ENCODE peak calls at places on chromosomes 7 and 10, in seven cellular contexts. One of them, this sample, is unnamed.

GRCh38 chr10:47364366-47364765 is 16.2 kb downstream of the RBP3 start:
- DNase-seq in CD8-positive, alpha-beta T cell: no peak
- DNase-seq in omental fat pad: no peak
- DNase-seq in fibroblast of the aortic adventitia: no peak
- DNase-seq in HFFc6: no peak
- DNase-seq in PC-3: no peak
- DNase-seq in upper lobe of right lung: no peak
- DNase-seq in this sample: no peak

GRCh38 chr7:158439035-158439434 is 148.6 kb downstream of the PTPRN2 start:
- DNase-seq in HFFc6: no peak
- DNase-seq in upper lobe of right lung: no peak
- DNase-seq in omental fat pad: no peak
- DNase-seq in CD8-positive, alpha-beta T cell: no peak
- DNase-seq in fibroblast of the aortic adventitia: no peak
- DNase-seq in PC-3: no peak
- DNase-seq in this sample: no peak

GRCh38 chr7:27917774-27918314 is 177.9 kb downstream of the TAX1BP1 start:
- DNase-seq in omental fat pad: no peak
- DNase-seq in HFFc6: peak
- DNase-seq in fibroblast of the aortic adventitia: peak
- DNase-seq in PC-3: peak
- DNase-seq in CD8-positive, alpha-beta T cell: no peak
- DNase-seq in upper lobe of right lung: no peak
- DNase-seq in this sample: no peak

GRCh38 chr10:132452216-132452650 is 55.2 kb downstream of the PWWP2B start:
- DNase-seq in fibroblast of the aortic adventitia: no peak
- DNase-seq in HFFc6: no peak
- DNase-seq in upper lobe of right lung: no peak
- DNase-seq in PC-3: no peak
- DNase-seq in CD8-positive, alpha-beta T cell: no peak
- DNase-seq in omental fat pad: no peak
- DNase-seq in this sample: no peak

GRCh38 chr10:11754180-11754579 is 12.0 kb downstream of the ECHDC3 start:
- DNase-seq in omental fat pad: no peak
- DNase-seq in fibroblast of the aortic adventitia: no peak
- DNase-seq in HFFc6: no peak
- DNase-seq in CD8-positive, alpha-beta T cell: no peak
- DNase-seq in upper lobe of right lung: no peak
- DNase-seq in PC-3: no peak
- DNase-seq in this sample: no peak

GRCh38 chr7:79406371-79406770 is 47.1 kb downstream of the MAGI2 start:
- DNase-seq in CD8-positive, alpha-beta T cell: no peak
- DNase-seq in upper lobe of right lung: no peak
- DNase-seq in HFFc6: no peak
- DNase-seq in fibroblast of the aortic adventitia: no peak
- DNase-seq in PC-3: peak
- DNase-seq in omental fat pad: no peak
- DNase-seq in this sample: no peak

GRCh38 chr10:24708081-24708480 is 15.6 kb downstream of the ARHGAP21 start:
- DNase-seq in fibroblast of the aortic adventitia: no peak
- DNase-seq in CD8-positive, alpha-beta T cell: no peak
- DNase-seq in upper lobe of right lung: no peak
- DNase-seq in HFFc6: no peak
- DNase-seq in PC-3: no peak
- DNase-seq in omental fat pad: no peak
- DNase-seq in this sample: no peak

GRCh38 chr7:13442226-13442625 is 547.2 kb downstream of the ETV1 start:
- DNase-seq in PC-3: no peak
- DNase-seq in CD8-positive, alpha-beta T cell: no peak
- DNase-seq in omental fat pad: no peak
- DNase-seq in fibroblast of the aortic adventitia: no peak
- DNase-seq in HFFc6: no peak
- DNase-seq in upper lobe of right lung: no peak
- DNase-seq in this sample: no peak

GRCh38 chr10:27642023-27642589 is 103.5 kb downstream of the MKX start:
- DNase-seq in upper lobe of right lung: no peak
- DNase-seq in PC-3: no peak
- DNase-seq in fibroblast of the aortic adventitia: no peak
- DNase-seq in omental fat pad: no peak
- DNase-seq in HFFc6: no peak
- DNase-seq in CD8-positive, alpha-beta T cell: no peak
- DNase-seq in this sample: no peak

GRCh38 chr7:100875356-100875751 is 451 bp downstream of the SRRT start:
- DNase-seq in fibroblast of the aortic adventitia: no peak
- DNase-seq in CD8-positive, alpha-beta T cell: no peak
- DNase-seq in HFFc6: no peak
- DNase-seq in upper lobe of right lung: no peak
- DNase-seq in PC-3: peak
- DNase-seq in omental fat pad: no peak
- DNase-seq in this sample: no peak

GRCh38 chr7:1941464-1942025 is 271.5 kb downstream of the ELFN1 start:
- DNase-seq in upper lobe of right lung: no peak
- DNase-seq in PC-3: no peak
- DNase-seq in fibroblast of the aortic adventitia: no peak
- DNase-seq in CD8-positive, alpha-beta T cell: no peak
- DNase-seq in omental fat pad: no peak
- DNase-seq in HFFc6: no peak
- DNase-seq in this sample: no peak

GRCh38 chr7:158829021-158829341 is 328 bp downstream of the ESYT2 start:
- DNase-seq in omental fat pad: no peak
- DNase-seq in CD8-positive, alpha-beta T cell: no peak
- DNase-seq in PC-3: peak
- DNase-seq in fibroblast of the aortic adventitia: peak
- DNase-seq in upper lobe of right lung: peak
- DNase-seq in HFFc6: peak
- DNase-seq in this sample: no peak

GRCh38 chr7:94422136-94422535 is 27.4 kb downstream of the COL1A2 start:
- DNase-seq in omental fat pad: no peak
- DNase-seq in fibroblast of the aortic adventitia: peak
- DNase-seq in CD8-positive, alpha-beta T cell: no peak
- DNase-seq in upper lobe of right lung: no peak
- DNase-seq in HFFc6: no peak
- DNase-seq in PC-3: no peak
- DNase-seq in this sample: no peak

GRCh38 chr10:44382131-44382858 is 2.6 kb downstream of the CXCL12 start:
- DNase-seq in CD8-positive, alpha-beta T cell: peak
- DNase-seq in upper lobe of right lung: peak
- DNase-seq in omental fat pad: no peak
- DNase-seq in PC-3: no peak
- DNase-seq in HFFc6: no peak
- DNase-seq in fibroblast of the aortic adventitia: peak
- DNase-seq in this sample: no peak

GRCh38 chr7:151416135-151416740 is 6.4 kb upstream of the WDR86 start:
- DNase-seq in omental fat pad: no peak
- DNase-seq in HFFc6: no peak
- DNase-seq in PC-3: no peak
- DNase-seq in upper lobe of right lung: peak
- DNase-seq in fibroblast of the aortic adventitia: no peak
- DNase-seq in CD8-positive, alpha-beta T cell: no peak
- DNase-seq in this sample: no peak

GRCh38 chr7:1787681-1788235 is 117.7 kb downstream of the ELFN1 start:
- DNase-seq in PC-3: no peak
- DNase-seq in omental fat pad: no peak
- DNase-seq in HFFc6: no peak
- DNase-seq in upper lobe of right lung: peak
- DNase-seq in CD8-positive, alpha-beta T cell: peak
- DNase-seq in fibroblast of the aortic adventitia: no peak
- DNase-seq in this sample: no peak

GRCh38 chr7:2688409-2689342 is 674 bp downstream of the AMZ1 start:
- DNase-seq in omental fat pad: no peak
- DNase-seq in upper lobe of right lung: no peak
- DNase-seq in CD8-positive, alpha-beta T cell: no peak
- DNase-seq in PC-3: no peak
- DNase-seq in fibroblast of the aortic adventitia: no peak
- DNase-seq in HFFc6: peak
- DNase-seq in this sample: peak

GRCh38 chr10:127990846-127991542 is 84.1 kb downstream of the PTPRE start:
- DNase-seq in CD8-positive, alpha-beta T cell: no peak
- DNase-seq in HFFc6: no peak
- DNase-seq in omental fat pad: no peak
- DNase-seq in PC-3: peak
- DNase-seq in fibroblast of the aortic adventitia: peak
- DNase-seq in upper lobe of right lung: peak
- DNase-seq in this sample: no peak

GRCh38 chr7:133282094-133282493 is 29.2 kb downstream of the EXOC4 start:
- DNase-seq in upper lobe of right lung: no peak
- DNase-seq in HFFc6: no peak
- DNase-seq in CD8-positive, alpha-beta T cell: no peak
- DNase-seq in omental fat pad: no peak
- DNase-seq in fibroblast of the aortic adventitia: no peak
- DNase-seq in PC-3: no peak
- DNase-seq in this sample: no peak

GRCh38 chr7:150406565-150407421 is 27.7 kb downstream of the ZNF775 start:
- DNase-seq in CD8-positive, alpha-beta T cell: no peak
- DNase-seq in upper lobe of right lung: peak
- DNase-seq in omental fat pad: no peak
- DNase-seq in PC-3: no peak
- DNase-seq in HFFc6: no peak
- DNase-seq in fibroblast of the aortic adventitia: peak
- DNase-seq in this sample: peak

GRCh38 chr10:16717617-16718395 is 99.4 kb downstream of the RSU1 start:
- DNase-seq in upper lobe of right lung: no peak
- DNase-seq in fibroblast of the aortic adventitia: peak
- DNase-seq in omental fat pad: no peak
- DNase-seq in PC-3: no peak
- DNase-seq in HFFc6: no peak
- DNase-seq in CD8-positive, alpha-beta T cell: no peak
- DNase-seq in this sample: no peak

GRCh38 chr7:157228864-157229422 is 90.2 kb downstream of the UBE3C start:
- DNase-seq in omental fat pad: no peak
- DNase-seq in CD8-positive, alpha-beta T cell: peak
- DNase-seq in HFFc6: peak
- DNase-seq in upper lobe of right lung: no peak
- DNase-seq in fibroblast of the aortic adventitia: peak
- DNase-seq in PC-3: peak
- DNase-seq in this sample: no peak
- TF ChIP-seq CTCF in omental fat pad: no peak
- TF ChIP-seq CTCF in CD8-positive, alpha-beta T cell: peak
- TF ChIP-seq CTCF in HFFc6: peak
- TF ChIP-seq CTCF in upper lobe of right lung: peak
- TF ChIP-seq CTCF in fibroblast of the aortic adventitia: peak
- TF ChIP-seq CTCF in PC-3: peak
- TF ChIP-seq CTCF in this sample: peak

GRCh38 chr7:49643321-49643720 is 130.1 kb upstream of the VWC2 start:
- DNase-seq in PC-3: no peak
- DNase-seq in omental fat pad: no peak
- DNase-seq in fibroblast of the aortic adventitia: no peak
- DNase-seq in upper lobe of right lung: no peak
- DNase-seq in HFFc6: no peak
- DNase-seq in CD8-positive, alpha-beta T cell: no peak
- DNase-seq in this sample: no peak

GRCh38 chr7:49639808-49640207 is 133.6 kb upstream of the VWC2 start:
- DNase-seq in CD8-positive, alpha-beta T cell: no peak
- DNase-seq in PC-3: no peak
- DNase-seq in upper lobe of right lung: no peak
- DNase-seq in HFFc6: no peak
- DNase-seq in fibroblast of the aortic adventitia: no peak
- DNase-seq in omental fat pad: no peak
- DNase-seq in this sample: no peak

GRCh38 chr7:49639068-49639593 is 134.3 kb upstream of the VWC2 start:
- DNase-seq in CD8-positive, alpha-beta T cell: no peak
- DNase-seq in omental fat pad: no peak
- DNase-seq in PC-3: peak
- DNase-seq in upper lobe of right lung: no peak
- DNase-seq in fibroblast of the aortic adventitia: no peak
- DNase-seq in HFFc6: no peak
- DNase-seq in this sample: no peak

GRCh38 chr7:49635800-49636199 is 137.6 kb upstream of the VWC2 start:
- DNase-seq in omental fat pad: no peak
- DNase-seq in fibroblast of the aortic adventitia: no peak
- DNase-seq in upper lobe of right lung: no peak
- DNase-seq in PC-3: peak
- DNase-seq in HFFc6: no peak
- DNase-seq in CD8-positive, alpha-beta T cell: no peak
- DNase-seq in this sample: no peak

DNA sequence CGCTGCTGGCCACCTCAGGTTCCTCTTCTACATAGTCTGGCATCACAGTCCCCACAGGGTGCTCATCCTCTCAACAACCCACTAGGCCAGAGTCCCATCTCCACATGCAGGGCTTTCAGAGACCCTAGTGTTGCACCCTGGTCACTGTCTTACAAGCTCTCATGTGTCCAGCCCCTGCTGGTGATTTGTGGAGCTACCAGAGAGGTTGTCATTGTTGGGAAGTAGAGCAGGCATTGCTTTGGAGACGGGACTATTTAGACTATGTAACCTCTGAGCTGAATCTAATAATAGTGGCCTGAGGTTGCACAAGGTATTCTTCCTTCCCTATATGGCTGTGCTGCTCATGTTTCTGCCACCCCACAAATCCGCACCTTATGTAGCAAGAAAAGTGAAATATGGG is 135.3 kb upstream of the VWC2 start:
- DNase-seq in CD8-positive, alpha-beta T cell: no peak
- DNase-seq in PC-3: no peak
- DNase-seq in HFFc6: no peak
- DNase-seq in fibroblast of the aortic adventitia: no peak
- DNase-seq in omental fat pad: no peak
- DNase-seq in upper lobe of right lung: no peak
- DNase-seq in this sample: no peak
- TF ChIP-seq CTCF in CD8-positive, alpha-beta T cell: no peak
- TF ChIP-seq CTCF in PC-3: no peak
- TF ChIP-seq CTCF in HFFc6: no peak
- TF ChIP-seq CTCF in fibroblast of the aortic adventitia: no peak
- TF ChIP-seq CTCF in omental fat pad: no peak
- TF ChIP-seq CTCF in upper lobe of right lung: no peak
- TF ChIP-seq CTCF in this sample: peak

GRCh38 chr7:96322847-96323461 is 1.1 kb upstream of the SLC25A13 start:
- DNase-seq in PC-3: no peak
- DNase-seq in HFFc6: no peak
- DNase-seq in omental fat pad: no peak
- DNase-seq in upper lobe of right lung: no peak
- DNase-seq in fibroblast of the aortic adventitia: no peak
- DNase-seq in CD8-positive, alpha-beta T cell: no peak
- DNase-seq in this sample: no peak

GRCh38 chr7:96322373-96322695 is 436 bp upstream of the SLC25A13 start:
- DNase-seq in CD8-positive, alpha-beta T cell: no peak
- DNase-seq in PC-3: no peak
- DNase-seq in fibroblast of the aortic adventitia: no peak
- DNase-seq in omental fat pad: no peak
- DNase-seq in upper lobe of right lung: no peak
- DNase-seq in HFFc6: no peak
- DNase-seq in this sample: no peak

GRCh38 chr7:96321041-96321669 is 743 bp downstream of the SLC25A13 start:
- DNase-seq in fibroblast of the aortic adventitia: peak
- DNase-seq in CD8-positive, alpha-beta T cell: no peak
- DNase-seq in HFFc6: peak
- DNase-seq in upper lobe of right lung: peak
- DNase-seq in omental fat pad: peak
- DNase-seq in PC-3: peak
- DNase-seq in this sample: no peak

GRCh38 chr7:96320437-96320836 is 1.5 kb downstream of the SLC25A13 start:
- DNase-seq in PC-3: no peak
- DNase-seq in upper lobe of right lung: no peak
- DNase-seq in fibroblast of the aortic adventitia: no peak
- DNase-seq in omental fat pad: no peak
- DNase-seq in HFFc6: no peak
- DNase-seq in CD8-positive, alpha-beta T cell: no peak
- DNase-seq in this sample: peak

GRCh38 chr7:96321670-96322372 is at the start of gene SLC25A13:
- DNase-seq in omental fat pad: peak
- DNase-seq in PC-3: peak
- DNase-seq in upper lobe of right lung: peak
- DNase-seq in fibroblast of the aortic adventitia: peak
- DNase-seq in HFFc6: peak
- DNase-seq in CD8-positive, alpha-beta T cell: peak
- DNase-seq in this sample: peak
- TF ChIP-seq CTCF in omental fat pad: no peak
- TF ChIP-seq CTCF in PC-3: no peak
- TF ChIP-seq CTCF in upper lobe of right lung: no peak
- TF ChIP-seq CTCF in fibroblast of the aortic adventitia: no peak
- TF ChIP-seq CTCF in HFFc6: peak
- TF ChIP-seq CTCF in CD8-positive, alpha-beta T cell: no peak
- TF ChIP-seq CTCF in this sample: no peak

GRCh38 chr10:121664671-121665070 is 66.4 kb upstream of the FGFR2 start:
- DNase-seq in omental fat pad: no peak
- DNase-seq in HFFc6: no peak
- DNase-seq in upper lobe of right lung: no peak
- DNase-seq in CD8-positive, alpha-beta T cell: no peak
- DNase-seq in fibroblast of the aortic adventitia: no peak
- DNase-seq in PC-3: no peak
- DNase-seq in this sample: no peak
- TF ChIP-seq CTCF in omental fat pad: no peak
- TF ChIP-seq CTCF in HFFc6: no peak
- TF ChIP-seq CTCF in upper lobe of right lung: no peak
- TF ChIP-seq CTCF in CD8-positive, alpha-beta T cell: no peak
- TF ChIP-seq CTCF in fibroblast of the aortic adventitia: no peak
- TF ChIP-seq CTCF in PC-3: no peak
- TF ChIP-seq CTCF in this sample: no peak